ENCODE peak calls at places on chromosomes 11 and 22, in nine cellular contexts. Z is HL-60, Y is right atrium auricular region, N is right cardiac atrium, D is hepatocyte, H is BE2C, W is right lobe of liver, I is prostate gland, K is choroid plexus epithelial cell. L is an unnamed sample.

GRCh38 chr11:57072640-57073039 is 83.9 kb downstream of the OR5AK2 start:
- DNase-seq in Z (no peak), Y (no peak), N (no peak), D (peak), H (no peak), W (no peak), I (no peak), K (peak), L (peak)

GRCh38 chr22:43273902-43274484 is 69.2 kb downstream of the SCUBE1 start:
- DNase-seq in Z (peak), Y (peak), N (no peak), D (peak), H (peak), W (peak), I (peak), K (peak), L (peak)

GRCh38 chr11:74453373-74453975 is 13.9 kb downstream of the KCNE3 start:
- DNase-seq in Z (peak), Y (peak), N (peak), D (peak), H (peak), W (peak), I (peak), K (peak), L (peak)

GRCh38 chr11:15889972-15890371 is 466.4 kb downstream of the SOX6 start:
- DNase-seq in Z (no peak), Y (no peak), N (no peak), D (no peak), H (no peak), W (no peak), I (no peak), K (peak), L (no peak)

GRCh38 chr11:76512851-76513653 is 68.2 kb downstream of the EMSY start:
- DNase-seq in Z (no peak), Y (no peak), N (no peak), D (peak), H (no peak), W (no peak), I (no peak), K (peak), L (no peak)

GRCh38 chr22:31618057-31618456 is 44.0 kb downstream of the PISD start:
- DNase-seq in Z (no peak), Y (no peak), N (peak), D (no peak), H (peak), W (no peak), I (no peak), K (no peak), L (no peak)

GRCh38 chr11:559712-560304 is 730 bp downstream of the LMNTD2 start:
- DNase-seq in Z (no peak), Y (no peak), N (no peak), D (no peak), H (no peak), W (peak), I (no peak), K (no peak), L (no peak)

GRCh38 chr11:121521145-121522042 is 68.6 kb upstream of the SORL1-AS1 start:
- DNase-seq in Z (peak), Y (no peak), N (no peak), D (no peak), H (no peak), W (no peak), I (no peak), K (no peak), L (no peak)

GRCh38 chr11:70906101-70906500 is 346.3 kb downstream of the SHANK2 start:
- DNase-seq in Z (no peak), Y (no peak), N (no peak), D (no peak), H (no peak), W (no peak), I (no peak), K (no peak), L (no peak)

GRCh38 chr22:25702571-25703167 is 39.3 kb upstream of the MYO18B start:
- DNase-seq in Z (no peak), Y (no peak), N (no peak), D (no peak), H (no peak), W (no peak), I (no peak), K (no peak), L (no peak)

GRCh38 chr11:65790104-65790901 is 3.4 kb downstream of the OVOL1 start:
- DNase-seq in Z (no peak), Y (no peak), N (no peak), D (no peak), H (no peak), W (no peak), I (no peak), K (no peak), L (no peak)

GRCh38 chr11:58561394-58562102 is 14.1 kb downstream of the LPXN start:
- DNase-seq in Z (no peak), Y (no peak), N (no peak), D (no peak), H (no peak), W (no peak), I (no peak), K (no peak), L (no peak)

GRCh38 chr11:3370268-3370870 is 8.6 kb downstream of the ZNF195 start:
- DNase-seq in Z (no peak), Y (no peak), N (no peak), D (no peak), H (no peak), W (no peak), I (peak), K (no peak), L (no peak)

GRCh38 chr11:92436026-92436425 is 211.4 kb downstream of the FAT3 start:
- DNase-seq in Z (no peak), Y (no peak), N (no peak), D (no peak), H (no peak), W (no peak), I (no peak), K (no peak), L (no peak)

GRCh38 chr11:12693485-12694181 is 19.4 kb downstream of the TEAD1 start:
- DNase-seq in Z (peak), Y (peak), N (peak), D (peak), H (no peak), W (peak), I (peak), K (peak), L (peak)

DNA sequence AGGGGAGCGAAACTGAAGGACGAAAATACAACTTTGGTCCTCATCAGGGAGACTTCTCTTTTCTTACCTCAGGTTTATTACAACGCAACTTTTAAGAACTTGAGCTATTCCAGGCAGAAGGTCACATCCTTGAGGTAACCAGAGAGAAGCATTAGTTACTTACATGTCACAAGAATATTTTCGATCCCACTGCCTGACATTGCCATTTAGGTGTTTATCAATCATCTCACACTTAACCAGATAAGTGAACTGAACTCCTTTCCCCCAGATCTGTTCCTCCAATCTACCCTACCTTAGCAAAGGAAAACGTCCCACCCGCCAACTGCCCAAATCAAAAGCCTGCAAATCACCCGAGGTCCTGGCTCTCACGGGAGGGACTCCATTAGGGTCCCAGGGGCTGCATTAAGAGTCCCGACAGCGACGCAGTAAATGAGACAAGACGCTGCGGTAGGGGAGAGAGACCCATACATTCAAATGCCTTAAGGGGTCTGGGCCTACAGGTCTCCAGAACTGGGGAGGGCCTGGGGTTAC is 734 bp downstream of the ZNF280B start:
- DNase-seq in Z (no peak), Y (no peak), N (no peak), D (no peak), H (no peak), W (no peak), I (no peak), K (no peak), L (no peak)
- H3K4me3 ChIP-seq in Z (peak), Y (peak), N (peak), D (peak), H (peak), W (peak), I (peak), K (peak), L (peak)

GRCh38 chr11:61829806-61830205 is 1.7 kb downstream of the FADS2 start:
- DNase-seq in Z (no peak), Y (no peak), N (no peak), D (no peak), H (no peak), W (no peak), I (no peak), K (no peak), L (no peak)

GRCh38 chr11:61832207-61832606 is 4.1 kb downstream of the FADS2 start:
- DNase-seq in Z (no peak), Y (no peak), N (no peak), D (no peak), H (no peak), W (no peak), I (no peak), K (no peak), L (no peak)

GRCh38 chr11:61828629-61829407 is 718 bp downstream of the FADS2 start:
- DNase-seq in Z (no peak), Y (no peak), N (peak), D (peak), H (peak), W (peak), I (peak), K (peak), L (peak)

GRCh38 chr11:61828379-61828628 is 204 bp downstream of the FADS2 start:
- DNase-seq in Z (no peak), Y (no peak), N (no peak), D (no peak), H (no peak), W (no peak), I (no peak), K (no peak), L (no peak)

DNA sequence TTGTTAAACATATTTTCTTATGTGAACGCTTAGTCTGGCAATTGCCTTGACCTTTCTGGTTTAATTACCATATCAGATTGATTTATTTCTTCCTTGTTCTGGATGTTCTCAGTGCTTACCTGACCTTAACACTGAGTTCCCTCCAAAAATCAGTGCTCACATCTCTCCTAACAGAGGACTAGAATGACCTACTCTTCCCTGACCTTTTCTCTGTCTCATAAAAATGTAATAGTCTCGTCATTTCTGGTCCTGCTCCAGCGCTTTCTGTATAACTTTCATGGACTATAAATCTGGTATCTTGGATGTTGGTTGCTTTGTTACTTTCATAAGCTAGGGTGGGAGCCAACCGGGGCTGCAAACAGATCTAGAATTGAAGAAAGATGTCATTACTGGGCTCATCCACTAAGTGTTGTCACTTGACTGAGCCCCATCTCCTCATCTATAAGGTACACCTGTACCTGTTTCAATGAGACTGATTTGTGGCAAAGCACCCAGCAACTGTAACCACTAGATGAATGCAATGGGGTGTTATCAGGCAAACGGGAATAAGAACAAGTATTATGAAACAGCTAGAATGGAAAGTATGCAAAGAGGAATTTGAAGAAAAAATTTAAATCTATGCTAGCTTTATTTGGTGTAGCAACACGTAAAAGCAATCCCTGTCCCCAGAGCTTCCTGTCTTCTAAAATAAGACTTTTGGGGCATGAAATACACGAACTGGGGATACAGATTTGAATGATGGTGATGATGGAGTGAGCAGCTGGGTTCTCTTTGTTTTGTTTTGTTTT is 2.4 kb downstream of the FADS2 start:
- DNase-seq in Z (no peak), Y (no peak), N (no peak), D (no peak), H (no peak), W (no peak), I (peak), K (peak), L (no peak)
- H3K4me3 ChIP-seq in Z (no peak), Y (no peak), N (no peak), D (peak), H (peak), W (no peak), I (peak), K (peak), L (no peak)

GRCh38 chr22:46613606-46613997 is 6.6 kb upstream of the GRAMD4 start:
- DNase-seq in Z (peak), Y (no peak), N (peak), D (no peak), H (no peak), W (peak), I (no peak), K (peak), L (peak)
- H3K4me3 ChIP-seq in Z (no peak), Y (no peak), N (no peak), D (no peak), H (no peak), W (no peak), I (no peak), K (no peak), L (no peak)

GRCh38 chr11:1837171-1838076 is 1.4 kb upstream of the TNNI2 start:
- DNase-seq in Z (peak), Y (no peak), N (peak), D (peak), H (peak), W (no peak), I (no peak), K (peak), L (peak)

GRCh38 chr11:1839924-1840779 is 1.4 kb downstream of the TNNI2 start:
- DNase-seq in Z (peak), Y (no peak), N (peak), D (no peak), H (no peak), W (no peak), I (no peak), K (no peak), L (no peak)

GRCh38 chr11:1839204-1839923 is 583 bp downstream of the TNNI2 start:
- DNase-seq in Z (no peak), Y (no peak), N (peak), D (no peak), H (no peak), W (no peak), I (no peak), K (no peak), L (no peak)

GRCh38 chr11:1838077-1838425 is 730 bp upstream of the TNNI2 start:
- DNase-seq in Z (no peak), Y (no peak), N (no peak), D (no peak), H (no peak), W (no peak), I (no peak), K (no peak), L (no peak)

GRCh38 chr11:1838426-1839131 is at the start of gene TNNI2:
- DNase-seq in Z (no peak), Y (no peak), N (peak), D (no peak), H (no peak), W (no peak), I (no peak), K (no peak), L (no peak)
- H3K4me3 ChIP-seq in Z (no peak), Y (no peak), N (no peak), D (no peak), H (no peak), W (no peak), I (no peak), K (no peak), L (no peak)

DNA sequence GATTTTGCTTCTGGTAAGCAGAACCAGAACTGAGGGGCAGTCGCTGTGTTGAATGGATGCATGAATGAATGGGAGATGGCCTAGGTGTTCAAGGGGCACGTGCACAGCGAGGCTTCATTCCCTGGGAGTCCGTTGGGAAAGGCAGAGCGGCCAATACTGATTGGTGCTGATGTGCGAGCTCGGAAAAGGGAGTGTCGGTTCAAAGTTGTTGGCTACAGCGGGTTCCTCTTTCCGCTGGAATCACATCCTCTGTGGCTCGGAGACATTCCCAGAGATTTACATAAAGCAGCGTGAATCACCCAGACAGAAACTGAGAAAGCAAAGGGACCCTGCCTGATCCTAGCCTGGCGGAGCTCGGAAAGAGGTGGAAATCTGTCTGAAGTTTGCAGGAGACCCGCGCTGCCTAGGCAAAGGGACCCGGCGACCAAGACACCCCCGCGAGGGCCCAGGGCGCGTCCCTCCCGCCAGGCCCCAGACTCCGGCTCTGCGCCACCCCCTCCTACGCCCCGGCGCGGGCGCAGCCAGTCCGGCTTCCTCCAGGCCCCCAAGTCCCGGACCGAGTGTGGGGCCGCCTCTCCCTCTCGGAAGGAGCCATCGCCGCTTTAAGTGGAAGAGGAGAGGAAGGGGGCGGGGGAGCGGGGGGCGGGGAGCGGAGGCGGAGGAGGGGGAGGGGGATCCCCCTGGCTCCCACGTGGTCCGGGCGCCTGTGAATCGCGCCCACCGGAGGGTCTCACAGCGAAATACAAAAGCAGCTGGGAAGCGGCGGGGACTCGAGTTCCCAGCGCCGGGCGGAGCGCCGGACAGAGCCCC is at the start of gene FJX1:
- DNase-seq in Z (peak), Y (peak), N (peak), D (peak), H (peak), W (peak), I (peak), K (peak), L (peak)
- H3K4me3 ChIP-seq in Z (peak), Y (peak), N (peak), D (peak), H (peak), W (peak), I (peak), K (peak), L (peak)

L was measured in MG63.